ENCODE peak calls at places on chromosomes 16 and 17, in six cellular contexts. A is K562, L is GM12891, K is GM12878, X is H1, C is HepG2. E is an unnamed sample.

GRCh38 chr17:63974594-63975192 is 2.0 kb upstream of the SCN4A start:
- DNase-seq in K (no peak), L (no peak), C (no peak), A (no peak), X (no peak), E (no peak)

GRCh38 chr16:16150117-16150877 is 73.0 kb downstream of the ABCC6 start:
- DNase-seq in X (no peak), A (no peak), C (no peak), L (no peak), K (no peak), E (no peak)

GRCh38 chr16:85334718-85335583 is 222.7 kb upstream of the CIBAR2 start:
- DNase-seq in X (no peak), K (no peak), A (peak; percentile 95), L (no peak), C (peak; percentile 23), E (no peak)

GRCh38 chr16:57367111-57367752 is 5.1 kb upstream of the CX3CL1 start:
- DNase-seq in K (no peak), A (no peak), L (no peak), C (no peak), X (no peak), E (no peak)

GRCh38 chr16:83626676-83627075 is 181.1 kb upstream of the HSBP1 start:
- DNase-seq in A (no peak), X (no peak), K (no peak), C (no peak), L (no peak), E (no peak)

GRCh38 chr16:79283578-79283977 is 317.0 kb downstream of the MAF start:
- DNase-seq in K (no peak), A (no peak), X (no peak), C (no peak), L (no peak), E (no peak)

GRCh38 chr17:14320734-14321475 is 20.0 kb downstream of the HS3ST3B1 start:
- DNase-seq in C (no peak), L (no peak), A (no peak), K (no peak), X (no peak), E (no peak)

GRCh38 chr16:11759163-11759834 is 16.6 kb upstream of the TXNDC11 start:
- DNase-seq in A (no peak), K (no peak), C (no peak), X (no peak), L (no peak), E (no peak)

GRCh38 chr17:46043606-46044005 is 44.6 kb downstream of the STH start:
- DNase-seq in K (no peak), L (no peak), C (no peak), A (no peak), X (no peak), E (no peak)

GRCh38 chr17:60107526-60108257 is 29.0 kb upstream of the HEATR6 start:
- DNase-seq in K (no peak), A (peak; percentile 31), L (no peak), X (no peak), C (no peak), E (no peak)

GRCh38 chr16:71540-72341 is 690 bp downstream of the RHBDF1 start:
- DNase-seq in C (peak; percentile 41), K (no peak), L (no peak), X (no peak), A (peak; percentile 41), E (peak; percentile 52)

GRCh38 chr17:60392845-60393702 is 1.1 kb upstream of the USP32 start:
- DNase-seq in X (no peak), C (peak; percentile 44), L (no peak), A (peak; percentile 61), K (peak; percentile 48), E (no peak)

GRCh38 chr17:76147211-76148014 is 6.4 kb upstream of the FOXJ1 start:
- DNase-seq in K (no peak), L (no peak), A (no peak), X (no peak), C (peak; percentile 45), E (no peak)

GRCh38 chr16:88491560-88492310 is 38.7 kb downstream of the ZFPM1 start:
- DNase-seq in L (no peak), K (no peak), A (peak; percentile 97), X (no peak), C (no peak), E (no peak)

GRCh38 chr16:1961651-1962067 is 2.3 kb downstream of the NDUFB10 start:
- DNase-seq in A (peak; percentile 66), C (peak; percentile 49), X (no peak), K (no peak), L (no peak), E (no peak)

GRCh38 chr17:80000136-80000535 is 35.5 kb downstream of the TBC1D16 start:
- DNase-seq in A (no peak), C (no peak), K (no peak), X (no peak), L (no peak), E (no peak)

GRCh38 chr17:75637143-75637538 is 3.9 kb downstream of the SMIM5 start:
- DNase-seq in C (no peak), X (no peak), K (no peak), L (no peak), A (no peak), E (no peak)

GRCh38 chr16:25553711-25554436 is 137.9 kb upstream of the HS3ST4 start:
- DNase-seq in X (no peak), L (no peak), K (no peak), A (peak; percentile 87), C (no peak), E (no peak)

GRCh38 chr16:77896357-77896972 is 108.1 kb downstream of the VAT1L start:
- DNase-seq in L (no peak), K (no peak), A (no peak), C (no peak), X (no peak), E (no peak)

GRCh38 chr17:43722269-43722619 is 36.3 kb downstream of the SOST start:
- DNase-seq in C (no peak), K (no peak), A (no peak), L (no peak), X (no peak), E (no peak)

GRCh38 chr17:43717913-43718312 is 40.7 kb downstream of the SOST start:
- DNase-seq in C (no peak), A (no peak), L (no peak), X (no peak), K (no peak), E (no peak)

GRCh38 chr17:43719578-43719977 is 39.0 kb downstream of the SOST start:
- DNase-seq in C (no peak), L (no peak), X (no peak), K (no peak), A (peak; percentile 9), E (no peak)

GRCh38 chr17:43721537-43722268 is 36.9 kb downstream of the SOST start:
- DNase-seq in A (peak; percentile 29), K (no peak), C (no peak), L (no peak), X (no peak), E (no peak)

DNA sequence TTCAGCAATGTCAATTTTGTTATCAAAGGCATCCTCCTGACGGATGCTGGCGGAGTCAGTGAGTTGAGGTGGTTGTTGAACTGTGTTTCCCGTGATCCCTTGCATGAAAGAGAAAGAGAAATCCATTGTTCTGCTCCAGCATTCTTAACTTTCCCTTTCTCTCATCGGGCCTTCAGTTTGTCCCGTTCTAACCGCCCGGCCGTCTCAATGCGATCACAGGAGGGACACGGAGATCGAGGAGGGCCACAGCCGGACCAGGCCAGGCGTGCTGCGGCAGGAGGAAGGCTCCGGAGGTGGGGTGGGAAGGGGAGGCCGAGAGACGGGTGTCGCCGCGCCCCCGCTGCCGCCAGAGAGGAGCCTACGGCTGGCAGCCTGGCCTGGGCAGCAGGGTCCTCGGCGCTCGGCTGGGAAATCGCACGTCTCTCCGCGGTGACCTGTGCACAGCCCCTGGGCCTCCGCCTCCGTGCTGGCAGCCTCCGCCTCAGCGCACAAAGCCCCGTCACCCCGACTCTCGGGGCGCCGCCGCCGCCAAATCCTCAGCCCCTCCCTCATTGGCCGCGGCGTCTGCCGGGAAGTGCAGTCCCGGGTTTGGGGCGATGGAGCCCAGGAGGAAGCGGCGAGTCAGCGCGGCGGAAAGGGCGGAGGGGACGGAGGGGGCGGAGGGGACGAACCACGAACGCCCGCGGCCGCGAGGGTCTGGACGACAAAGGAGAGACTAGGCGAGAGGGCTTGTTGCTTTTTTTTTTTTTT is 38.1 kb downstream of the SOST start:
- DNase-seq in A (peak; percentile 52), L (peak; percentile 83), K (no peak), X (no peak), C (peak; percentile 41), E (peak; percentile 82)
- TF ChIP-seq POLR2A in A (peak; percentile 39), L (peak; percentile 43), K (peak; percentile 93), X (peak; percentile 42), C (no peak), E (peak; percentile 68)

GRCh38 chr17:44110823-44111633 is 12.4 kb downstream of the HDAC5 start:
- DNase-seq in K (peak; percentile 52), X (peak; percentile 69), L (peak; percentile 86), C (peak; percentile 96), A (peak; percentile 95), E (peak; percentile 86)
- TF ChIP-seq POLR2AphosphoS5 in K (no peak), X (no peak), L (no peak), C (peak; percentile 93), A (no peak), E (no peak)

DNA sequence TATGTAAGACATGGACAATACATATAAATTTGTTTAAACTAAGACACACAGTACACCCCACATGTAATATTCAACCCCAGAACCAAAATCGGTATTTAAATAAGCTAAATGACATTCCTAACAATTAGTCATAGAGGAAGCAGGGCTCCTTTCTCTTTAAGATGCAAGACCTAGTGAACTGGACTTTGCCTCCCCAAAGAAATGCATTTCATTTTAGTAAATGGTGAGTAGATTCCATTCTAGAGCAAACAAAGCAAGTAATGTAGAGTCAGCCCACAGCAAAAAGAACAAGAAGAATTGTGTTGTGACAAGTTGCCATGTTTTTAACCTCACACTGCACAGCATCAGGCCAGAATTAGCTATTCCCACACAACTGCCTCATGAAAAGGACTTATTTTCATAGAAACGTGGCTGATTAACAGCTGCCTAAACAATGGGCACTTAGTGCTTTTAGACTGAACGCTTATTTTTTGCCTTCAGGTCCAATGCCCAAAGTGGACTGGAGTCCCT is 14.4 kb downstream of the DNAJC7 start:
- DNase-seq in K (no peak), C (peak; percentile 93), L (no peak), A (no peak), X (no peak), E (no peak)
- TF ChIP-seq TAF1 in K (no peak), C (no peak), L (no peak), A (no peak), X (no peak), E (no peak)

GRCh38 chr17:18258356-18259038 is at the start of gene FLII:
- DNase-seq in L (peak; percentile 71), C (peak; percentile 19), K (no peak), A (peak; percentile 55), X (no peak), E (peak; percentile 68)
- TF ChIP-seq POLR2A in L (no peak), C (no peak), K (peak; percentile 80), A (peak; percentile 58), X (no peak), E (peak; percentile 49)

GRCh38 chr17:57671546-57672204 is 73.4 kb downstream of the CCDC182 start:
- DNase-seq in X (peak; percentile 81), C (peak; percentile 69), L (peak; percentile 83), K (no peak), A (peak; percentile 76), E (peak; percentile 80)
- TF ChIP-seq POLR2AphosphoS5 in X (no peak), C (no peak), L (no peak), K (no peak), A (no peak), E (no peak)

GRCh38 chr17:27303734-27304133 is 9.8 kb downstream of the WSB1 start:
- DNase-seq in X (no peak), A (no peak), C (no peak), K (no peak), L (no peak), E (no peak)

GRCh38 chr17:27310548-27311110 is 16.7 kb downstream of the WSB1 start:
- DNase-seq in K (no peak), X (no peak), C (no peak), L (no peak), A (no peak), E (no peak)

GRCh38 chr17:27306276-27306820 is 12.4 kb downstream of the WSB1 start:
- DNase-seq in A (no peak), C (no peak), K (no peak), X (no peak), L (no peak), E (no peak)
- TF ChIP-seq TAF1 in A (no peak), C (no peak), K (no peak), X (no peak), L (no peak), E (no peak)

E was measured in GM12892.